ENCODE peak calls at places on chromosomes 12 and 14, in nine cellular contexts. N is heart right ventricle, F is cardiac muscle cell, R is left cardiac atrium, Q is WERI-Rb-1, X is WTC11, H is NCI-H82, E is NCI-H774, M is A549. T is an unnamed sample.

GRCh38 chr14:60563113-60563512 is 54.2 kb downstream of the SIX6 start:
- DNase-seq in N (no peak), F (no peak), R (no peak), Q (no peak), X (no peak), H (no peak), E (no peak), M (no peak), T (no peak)

GRCh38 chr14:40762685-40763084 is 844.0 kb upstream of the LRFN5 start:
- DNase-seq in N (no peak), F (no peak), R (no peak), Q (no peak), X (no peak), H (no peak), E (no peak), M (no peak), T (no peak)

GRCh38 chr14:65720171-65720570 is 307.6 kb downstream of the FUT8 start:
- DNase-seq in N (no peak), F (no peak), R (no peak), Q (no peak), X (no peak), H (no peak), E (no peak), M (no peak), T (no peak)

GRCh38 chr12:66107451-66107915 is 23.1 kb downstream of the LLPH start:
- DNase-seq in N (peak; percentile 76), F (peak; percentile 87), R (peak; percentile 32), Q (peak; percentile 67), X (peak; percentile 36), H (peak; percentile 95), E (peak; percentile 84), M (peak; percentile 92), T (peak; percentile 42)

GRCh38 chr14:90726656-90727055 is 89.6 kb downstream of the TTC7B start:
- DNase-seq in N (no peak), F (peak; percentile 6), R (no peak), Q (no peak), X (peak; percentile 24), H (no peak), E (no peak), M (peak; percentile 44), T (no peak)

GRCh38 chr14:32345311-32345771 is 16.2 kb downstream of the AKAP6 start:
- DNase-seq in N (no peak), F (no peak), R (no peak), Q (peak; percentile 25), X (no peak), H (no peak), E (no peak), M (peak; percentile 14), T (no peak)

GRCh38 chr14:32724864-32725550 is 213.7 kb upstream of the NPAS3 start:
- DNase-seq in N (no peak), F (no peak), R (no peak), Q (no peak), X (peak; percentile 31), H (peak; percentile 51), E (no peak), M (no peak), T (peak; percentile 28)

GRCh38 chr12:575129-575502 is 88.1 kb downstream of the NINJ2 start:
- DNase-seq in N (no peak), F (no peak), R (peak; percentile 59), Q (no peak), X (no peak), H (no peak), E (no peak), M (no peak), T (no peak)

GRCh38 chr12:131833896-131834641 is 5.9 kb downstream of the MMP17 start:
- DNase-seq in N (no peak), F (no peak), R (no peak), Q (no peak), X (no peak), H (no peak), E (no peak), M (peak; percentile 73), T (no peak)

GRCh38 chr12:21330682-21331253 is 3.9 kb downstream of the SLCO1A2 start:
- DNase-seq in N (no peak), F (no peak), R (no peak), Q (no peak), X (no peak), H (peak; percentile 53), E (no peak), M (peak; percentile 19), T (no peak)

GRCh38 chr12:104576980-104577925 is 120.5 kb downstream of the CHST11 start:
- DNase-seq in N (no peak), F (no peak), R (no peak), Q (no peak), X (no peak), H (no peak), E (no peak), M (no peak), T (no peak)

GRCh38 chr12:78419513-78419912 is 445.1 kb upstream of the SYT1 start:
- DNase-seq in N (no peak), F (no peak), R (no peak), Q (no peak), X (no peak), H (no peak), E (no peak), M (no peak), T (no peak)

GRCh38 chr14:52706286-52706685 is 714 bp upstream of the PSMC6 start:
- DNase-seq in N (no peak), F (no peak), R (no peak), Q (no peak), X (no peak), H (peak; percentile 22), E (no peak), M (peak; percentile 20), T (no peak)

GRCh38 chr12:6961695-6962284 is 8.7 kb downstream of the PHB2 start:
- DNase-seq in N (peak; percentile 72), F (peak; percentile 83), R (peak; percentile 77), Q (peak; percentile 84), X (peak; percentile 78), H (peak; percentile 96), E (peak; percentile 88), M (peak; percentile 89), T (peak; percentile 63)

GRCh38 chr14:102316746-102317563 is 2.6 kb upstream of the ZNF839 start:
- DNase-seq in N (peak; percentile 92), F (peak; percentile 90), R (peak; percentile 91), Q (peak; percentile 90), X (peak; percentile 92), H (peak; percentile 90), E (peak; percentile 84), M (peak; percentile 93), T (peak; percentile 75)

T was measured in H54.